ENCODE peak calls at places on chromosomes 13 and 19, in nine cellular contexts. One of them, this sample, is unnamed.

GRCh38 chr19:2149980-2150793 is 1.2 kb downstream of the AP3D1 start:
- DNase-seq in CD4-positive, CD25-positive, alpha-beta regulatory T cell: no peak
- DNase-seq in CD8-positive, alpha-beta memory T cell: peak
- DNase-seq in AG04450: no peak
- DNase-seq in fibroblast of lung: no peak
- DNase-seq in fibroblast of mammary gland: no peak
- DNase-seq in mucosa of descending colon: peak
- DNase-seq in MM.1S: no peak
- DNase-seq in spleen: peak
- DNase-seq in this sample: peak

GRCh38 chr13:91014696-91015095 is 332.8 kb upstream of the MIR17HG start:
- DNase-seq in AG04450: no peak
- DNase-seq in spleen: no peak
- DNase-seq in MM.1S: no peak
- DNase-seq in fibroblast of lung: peak
- DNase-seq in CD4-positive, CD25-positive, alpha-beta regulatory T cell: no peak
- DNase-seq in mucosa of descending colon: no peak
- DNase-seq in CD8-positive, alpha-beta memory T cell: no peak
- DNase-seq in fibroblast of mammary gland: peak
- DNase-seq in this sample: peak

GRCh38 chr13:46961719-46962118 is 64.9 kb upstream of the HTR2A start:
- DNase-seq in mucosa of descending colon: no peak
- DNase-seq in CD4-positive, CD25-positive, alpha-beta regulatory T cell: no peak
- DNase-seq in fibroblast of lung: peak
- DNase-seq in CD8-positive, alpha-beta memory T cell: no peak
- DNase-seq in AG04450: no peak
- DNase-seq in MM.1S: peak
- DNase-seq in fibroblast of mammary gland: peak
- DNase-seq in spleen: no peak
- DNase-seq in this sample: peak

GRCh38 chr13:23323946-23324709 is 109.4 kb downstream of the SACS start:
- DNase-seq in AG04450: no peak
- DNase-seq in CD4-positive, CD25-positive, alpha-beta regulatory T cell: no peak
- DNase-seq in mucosa of descending colon: no peak
- DNase-seq in MM.1S: no peak
- DNase-seq in spleen: no peak
- DNase-seq in fibroblast of lung: peak
- DNase-seq in fibroblast of mammary gland: no peak
- DNase-seq in CD8-positive, alpha-beta memory T cell: no peak
- DNase-seq in this sample: peak

GRCh38 chr13:88925954-88926353 is 1254.8 kb downstream of the SLITRK5 start:
- DNase-seq in CD4-positive, CD25-positive, alpha-beta regulatory T cell: no peak
- DNase-seq in spleen: no peak
- DNase-seq in AG04450: no peak
- DNase-seq in fibroblast of lung: no peak
- DNase-seq in MM.1S: no peak
- DNase-seq in mucosa of descending colon: no peak
- DNase-seq in fibroblast of mammary gland: no peak
- DNase-seq in CD8-positive, alpha-beta memory T cell: no peak
- DNase-seq in this sample: no peak

GRCh38 chr13:94556646-94557045 is 39.3 kb downstream of the TGDS start:
- DNase-seq in CD8-positive, alpha-beta memory T cell: no peak
- DNase-seq in fibroblast of mammary gland: no peak
- DNase-seq in fibroblast of lung: no peak
- DNase-seq in spleen: no peak
- DNase-seq in MM.1S: no peak
- DNase-seq in mucosa of descending colon: no peak
- DNase-seq in AG04450: no peak
- DNase-seq in CD4-positive, CD25-positive, alpha-beta regulatory T cell: no peak
- DNase-seq in this sample: peak

GRCh38 chr19:40567040-40567749 is 9.5 kb upstream of the SHKBP1 start:
- DNase-seq in mucosa of descending colon: no peak
- DNase-seq in fibroblast of mammary gland: peak
- DNase-seq in AG04450: no peak
- DNase-seq in CD8-positive, alpha-beta memory T cell: no peak
- DNase-seq in MM.1S: no peak
- DNase-seq in spleen: no peak
- DNase-seq in CD4-positive, CD25-positive, alpha-beta regulatory T cell: no peak
- DNase-seq in fibroblast of lung: no peak
- DNase-seq in this sample: no peak

GRCh38 chr13:58858870-58859371 is 1227.4 kb downstream of the PCDH17 start:
- DNase-seq in fibroblast of mammary gland: no peak
- DNase-seq in AG04450: no peak
- DNase-seq in CD4-positive, CD25-positive, alpha-beta regulatory T cell: no peak
- DNase-seq in CD8-positive, alpha-beta memory T cell: no peak
- DNase-seq in spleen: no peak
- DNase-seq in mucosa of descending colon: no peak
- DNase-seq in fibroblast of lung: no peak
- DNase-seq in MM.1S: no peak
- DNase-seq in this sample: no peak

GRCh38 chr19:18349524-18350128 is 9.2 kb downstream of the PGPEP1 start:
- DNase-seq in fibroblast of mammary gland: peak
- DNase-seq in spleen: no peak
- DNase-seq in CD8-positive, alpha-beta memory T cell: no peak
- DNase-seq in MM.1S: no peak
- DNase-seq in CD4-positive, CD25-positive, alpha-beta regulatory T cell: no peak
- DNase-seq in fibroblast of lung: peak
- DNase-seq in mucosa of descending colon: peak
- DNase-seq in AG04450: no peak
- DNase-seq in this sample: peak

GRCh38 chr13:110479648-110480047 is 81.9 kb downstream of the RAB20 start:
- DNase-seq in CD8-positive, alpha-beta memory T cell: no peak
- DNase-seq in mucosa of descending colon: no peak
- DNase-seq in spleen: no peak
- DNase-seq in CD4-positive, CD25-positive, alpha-beta regulatory T cell: no peak
- DNase-seq in fibroblast of mammary gland: peak
- DNase-seq in MM.1S: no peak
- DNase-seq in fibroblast of lung: no peak
- DNase-seq in AG04450: no peak
- DNase-seq in this sample: no peak

GRCh38 chr19:18304194-18304495 is 18.7 kb downstream of the LSM4 start:
- DNase-seq in CD4-positive, CD25-positive, alpha-beta regulatory T cell: no peak
- DNase-seq in spleen: peak
- DNase-seq in AG04450: no peak
- DNase-seq in CD8-positive, alpha-beta memory T cell: no peak
- DNase-seq in mucosa of descending colon: no peak
- DNase-seq in fibroblast of mammary gland: no peak
- DNase-seq in MM.1S: peak
- DNase-seq in fibroblast of lung: no peak
- DNase-seq in this sample: no peak

GRCh38 chr19:56138069-56138468 is 3.0 kb upstream of the ZNF444 start:
- DNase-seq in AG04450: no peak
- DNase-seq in mucosa of descending colon: no peak
- DNase-seq in MM.1S: no peak
- DNase-seq in CD4-positive, CD25-positive, alpha-beta regulatory T cell: no peak
- DNase-seq in fibroblast of lung: no peak
- DNase-seq in CD8-positive, alpha-beta memory T cell: no peak
- DNase-seq in spleen: no peak
- DNase-seq in fibroblast of mammary gland: no peak
- DNase-seq in this sample: peak

GRCh38 chr19:45973564-45974338 is at the start of gene NOVA2:
- DNase-seq in CD4-positive, CD25-positive, alpha-beta regulatory T cell: no peak
- DNase-seq in mucosa of descending colon: peak
- DNase-seq in fibroblast of mammary gland: peak
- DNase-seq in fibroblast of lung: peak
- DNase-seq in CD8-positive, alpha-beta memory T cell: no peak
- DNase-seq in MM.1S: no peak
- DNase-seq in spleen: peak
- DNase-seq in AG04450: no peak
- DNase-seq in this sample: peak

GRCh38 chr13:84121456-84121855 is 239.2 kb upstream of the SLITRK1 start:
- DNase-seq in CD8-positive, alpha-beta memory T cell: no peak
- DNase-seq in fibroblast of mammary gland: no peak
- DNase-seq in fibroblast of lung: no peak
- DNase-seq in mucosa of descending colon: no peak
- DNase-seq in AG04450: no peak
- DNase-seq in CD4-positive, CD25-positive, alpha-beta regulatory T cell: no peak
- DNase-seq in MM.1S: no peak
- DNase-seq in spleen: no peak
- DNase-seq in this sample: no peak

GRCh38 chr13:25213716-25214115 is 41.6 kb upstream of the AMER2 start:
- DNase-seq in AG04450: no peak
- DNase-seq in spleen: no peak
- DNase-seq in CD4-positive, CD25-positive, alpha-beta regulatory T cell: no peak
- DNase-seq in fibroblast of mammary gland: no peak
- DNase-seq in fibroblast of lung: no peak
- DNase-seq in mucosa of descending colon: no peak
- DNase-seq in MM.1S: no peak
- DNase-seq in CD8-positive, alpha-beta memory T cell: no peak
- DNase-seq in this sample: no peak

GRCh38 chr13:94673841-94674240 is 38.5 kb downstream of the SOX21 start:
- DNase-seq in spleen: no peak
- DNase-seq in fibroblast of lung: no peak
- DNase-seq in fibroblast of mammary gland: no peak
- DNase-seq in AG04450: no peak
- DNase-seq in CD8-positive, alpha-beta memory T cell: no peak
- DNase-seq in CD4-positive, CD25-positive, alpha-beta regulatory T cell: no peak
- DNase-seq in MM.1S: no peak
- DNase-seq in mucosa of descending colon: no peak
- DNase-seq in this sample: no peak

DNA sequence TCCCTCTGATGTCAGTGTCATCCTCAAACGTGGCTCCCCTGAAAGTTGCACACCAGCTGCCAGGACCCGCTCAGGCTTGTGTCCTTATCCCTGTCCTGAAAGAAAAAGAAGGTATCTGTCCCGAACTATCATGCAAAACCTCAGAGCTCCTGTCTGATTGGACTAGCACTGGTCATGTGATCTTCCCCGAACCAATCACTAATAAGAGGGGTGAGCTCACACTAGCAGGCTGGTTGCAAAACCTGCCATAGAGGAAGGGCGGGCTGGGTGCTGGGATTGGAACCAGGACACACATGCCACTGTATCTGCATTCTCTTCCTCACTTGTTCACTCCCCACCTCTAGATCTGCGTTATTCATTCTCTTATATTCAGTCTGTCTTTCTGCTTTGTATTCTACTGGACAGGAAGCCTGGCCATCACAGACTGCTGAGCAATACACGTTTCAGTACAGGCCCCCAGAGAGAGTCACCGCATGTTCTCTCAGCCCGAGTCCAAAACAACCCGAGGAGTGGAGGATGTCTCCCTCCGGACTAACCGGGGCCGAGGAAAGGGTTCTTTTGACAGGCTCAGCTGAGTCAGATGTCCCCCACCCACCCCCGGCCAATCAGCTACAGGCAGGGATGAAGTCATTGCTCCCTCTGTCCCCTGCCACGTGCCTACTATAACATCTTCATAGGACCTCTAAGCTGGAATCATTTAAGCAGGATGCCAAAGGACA is 97.7 kb downstream of the SIPA1L3 start:
- DNase-seq in fibroblast of lung: peak
- DNase-seq in CD8-positive, alpha-beta memory T cell: no peak
- DNase-seq in AG04450: peak
- DNase-seq in fibroblast of mammary gland: peak
- DNase-seq in MM.1S: peak
- DNase-seq in mucosa of descending colon: peak
- DNase-seq in CD4-positive, CD25-positive, alpha-beta regulatory T cell: no peak
- DNase-seq in spleen: no peak
- DNase-seq in this sample: peak
- H3K4me3 ChIP-seq in fibroblast of lung: peak
- H3K4me3 ChIP-seq in CD8-positive, alpha-beta memory T cell: no peak
- H3K4me3 ChIP-seq in AG04450: peak
- H3K4me3 ChIP-seq in fibroblast of mammary gland: peak
- H3K4me3 ChIP-seq in MM.1S: peak
- H3K4me3 ChIP-seq in mucosa of descending colon: no peak
- H3K4me3 ChIP-seq in CD4-positive, CD25-positive, alpha-beta regulatory T cell: no peak
- H3K4me3 ChIP-seq in spleen: no peak
- H3K4me3 ChIP-seq in this sample: peak

GRCh38 chr19:616276-616675 is 17.1 kb downstream of the POLRMT start:
- DNase-seq in spleen: no peak
- DNase-seq in CD8-positive, alpha-beta memory T cell: no peak
- DNase-seq in mucosa of descending colon: no peak
- DNase-seq in AG04450: no peak
- DNase-seq in fibroblast of lung: no peak
- DNase-seq in CD4-positive, CD25-positive, alpha-beta regulatory T cell: no peak
- DNase-seq in fibroblast of mammary gland: no peak
- DNase-seq in MM.1S: no peak
- DNase-seq in this sample: no peak
- H3K4me3 ChIP-seq in spleen: no peak
- H3K4me3 ChIP-seq in CD8-positive, alpha-beta memory T cell: no peak
- H3K4me3 ChIP-seq in mucosa of descending colon: no peak
- H3K4me3 ChIP-seq in AG04450: no peak
- H3K4me3 ChIP-seq in fibroblast of lung: no peak
- H3K4me3 ChIP-seq in CD4-positive, CD25-positive, alpha-beta regulatory T cell: no peak
- H3K4me3 ChIP-seq in fibroblast of mammary gland: no peak
- H3K4me3 ChIP-seq in MM.1S: no peak
- H3K4me3 ChIP-seq in this sample: no peak

DNA sequence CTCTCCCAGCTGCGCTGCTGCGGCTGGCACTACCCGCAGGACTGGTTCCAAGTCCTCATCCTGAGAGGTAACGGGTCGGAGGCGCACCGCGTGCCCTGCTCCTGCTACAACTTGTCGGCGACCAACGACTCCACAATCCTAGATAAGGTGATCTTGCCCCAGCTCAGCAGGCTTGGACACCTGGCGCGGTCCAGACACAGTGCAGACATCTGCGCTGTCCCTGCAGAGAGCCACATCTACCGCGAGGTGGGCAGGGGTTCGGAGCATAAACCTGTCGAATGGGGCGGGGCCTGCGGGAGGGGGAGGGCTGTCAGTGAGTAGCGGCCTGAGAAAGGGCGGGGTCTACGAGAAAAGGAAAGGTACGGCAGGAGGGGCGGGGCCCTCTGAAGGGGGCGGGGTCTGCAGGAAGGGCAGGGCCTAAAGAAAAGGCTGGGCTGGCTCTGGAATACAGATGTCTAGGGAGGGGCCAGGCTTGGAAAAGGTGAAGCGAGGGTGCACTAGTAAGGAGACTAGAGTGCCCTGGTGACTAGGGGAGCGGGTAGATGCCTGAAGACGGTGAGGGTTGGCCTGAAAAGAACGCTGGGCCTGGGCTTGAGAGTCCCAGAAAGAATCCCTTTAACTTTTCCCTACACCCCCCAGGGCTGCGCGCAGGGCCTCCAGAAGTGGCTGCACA is 3.6 kb downstream of the CD37 start:
- DNase-seq in fibroblast of mammary gland: no peak
- DNase-seq in AG04450: no peak
- DNase-seq in CD8-positive, alpha-beta memory T cell: no peak
- DNase-seq in fibroblast of lung: peak
- DNase-seq in spleen: peak
- DNase-seq in CD4-positive, CD25-positive, alpha-beta regulatory T cell: no peak
- DNase-seq in MM.1S: no peak
- DNase-seq in mucosa of descending colon: peak
- DNase-seq in this sample: peak
- H3K4me3 ChIP-seq in fibroblast of mammary gland: peak
- H3K4me3 ChIP-seq in AG04450: no peak
- H3K4me3 ChIP-seq in CD8-positive, alpha-beta memory T cell: no peak
- H3K4me3 ChIP-seq in fibroblast of lung: peak
- H3K4me3 ChIP-seq in spleen: no peak
- H3K4me3 ChIP-seq in CD4-positive, CD25-positive, alpha-beta regulatory T cell: no peak
- H3K4me3 ChIP-seq in MM.1S: no peak
- H3K4me3 ChIP-seq in mucosa of descending colon: no peak
- H3K4me3 ChIP-seq in this sample: peak

DNA sequence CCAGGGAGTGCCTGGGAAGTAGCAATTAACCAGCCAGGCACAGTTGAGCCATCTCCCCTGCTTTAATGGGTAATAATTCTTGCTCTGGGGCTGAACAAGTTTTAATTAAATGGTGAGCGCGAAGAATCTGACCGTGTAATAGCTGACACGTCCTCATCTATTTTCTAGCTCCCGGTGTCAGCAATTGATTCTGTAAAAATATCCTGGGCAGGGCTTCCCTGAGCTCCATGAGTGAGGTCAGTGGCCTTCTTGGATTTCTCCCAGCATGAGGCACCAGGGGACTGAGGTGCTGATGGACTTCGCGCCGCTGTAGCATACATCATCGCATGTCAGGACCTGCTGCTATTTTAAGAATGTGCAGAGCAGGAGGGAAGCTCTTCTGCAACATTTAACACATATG is 27.0 kb downstream of the SIPA1L3 start:
- DNase-seq in mucosa of descending colon: no peak
- DNase-seq in fibroblast of mammary gland: peak
- DNase-seq in CD4-positive, CD25-positive, alpha-beta regulatory T cell: no peak
- DNase-seq in fibroblast of lung: no peak
- DNase-seq in CD8-positive, alpha-beta memory T cell: no peak
- DNase-seq in spleen: peak
- DNase-seq in MM.1S: no peak
- DNase-seq in AG04450: no peak
- DNase-seq in this sample: peak
- H3K4me3 ChIP-seq in mucosa of descending colon: no peak
- H3K4me3 ChIP-seq in fibroblast of mammary gland: no peak
- H3K4me3 ChIP-seq in CD4-positive, CD25-positive, alpha-beta regulatory T cell: no peak
- H3K4me3 ChIP-seq in fibroblast of lung: no peak
- H3K4me3 ChIP-seq in CD8-positive, alpha-beta memory T cell: no peak
- H3K4me3 ChIP-seq in spleen: no peak
- H3K4me3 ChIP-seq in MM.1S: no peak
- H3K4me3 ChIP-seq in AG04450: no peak
- H3K4me3 ChIP-seq in this sample: no peak